ENCODE peak calls at places on chromosomes 13 and 19, in seven cellular contexts. One of them, this sample, is unnamed.

GRCh38 chr13:87093399-87093798 is 577.8 kb upstream of the SLITRK5 start:
- DNase-seq in astrocyte: peak; percentile 8
- DNase-seq in heart left ventricle: no peak
- DNase-seq in IMR-90: peak; percentile 75
- DNase-seq in BE2C: no peak
- DNase-seq in cardiac muscle cell: no peak
- DNase-seq in A549: no peak
- DNase-seq in this sample: no peak

GRCh38 chr13:113853518-113854237 is 10.2 kb downstream of the GAS6 start:
- DNase-seq in astrocyte: no peak
- DNase-seq in heart left ventricle: peak; percentile 65
- DNase-seq in IMR-90: peak; percentile 44
- DNase-seq in BE2C: no peak
- DNase-seq in cardiac muscle cell: peak; percentile 35
- DNase-seq in A549: no peak
- DNase-seq in this sample: no peak

GRCh38 chr19:13060233-13060963 is 42.3 kb downstream of the LYL1 start:
- DNase-seq in astrocyte: no peak
- DNase-seq in heart left ventricle: peak; percentile 66
- DNase-seq in IMR-90: no peak
- DNase-seq in BE2C: no peak
- DNase-seq in cardiac muscle cell: peak; percentile 58
- DNase-seq in A549: no peak
- DNase-seq in this sample: no peak

GRCh38 chr19:28292822-28293500 is 920.0 kb downstream of the UQCRFS1 start:
- DNase-seq in astrocyte: no peak
- DNase-seq in heart left ventricle: no peak
- DNase-seq in IMR-90: no peak
- DNase-seq in BE2C: no peak
- DNase-seq in cardiac muscle cell: no peak
- DNase-seq in A549: no peak
- DNase-seq in this sample: no peak

GRCh38 chr19:54017266-54017665 is 25.8 kb downstream of the CACNG6 start:
- DNase-seq in astrocyte: peak; percentile 54
- DNase-seq in heart left ventricle: no peak
- DNase-seq in IMR-90: peak; percentile 31
- DNase-seq in BE2C: no peak
- DNase-seq in cardiac muscle cell: peak; percentile 94
- DNase-seq in A549: peak; percentile 88
- DNase-seq in this sample: no peak

GRCh38 chr19:15138427-15138826 is 31.2 kb downstream of the SYDE1 start:
- DNase-seq in astrocyte: no peak
- DNase-seq in heart left ventricle: no peak
- DNase-seq in IMR-90: peak; percentile 58
- DNase-seq in BE2C: no peak
- DNase-seq in cardiac muscle cell: no peak
- DNase-seq in A549: no peak
- DNase-seq in this sample: no peak

GRCh38 chr13:84118845-84119409 is 236.7 kb upstream of the SLITRK1 start:
- DNase-seq in astrocyte: no peak
- DNase-seq in heart left ventricle: no peak
- DNase-seq in IMR-90: no peak
- DNase-seq in BE2C: no peak
- DNase-seq in cardiac muscle cell: peak; percentile 4
- DNase-seq in A549: no peak
- DNase-seq in this sample: no peak

GRCh38 chr13:77500094-77500493 is 35.4 kb upstream of the SCEL start:
- DNase-seq in astrocyte: peak; percentile 3
- DNase-seq in heart left ventricle: no peak
- DNase-seq in IMR-90: no peak
- DNase-seq in BE2C: no peak
- DNase-seq in cardiac muscle cell: no peak
- DNase-seq in A549: no peak
- DNase-seq in this sample: no peak

GRCh38 chr19:38204096-38204495 is 19.9 kb downstream of the DPF1 start:
- DNase-seq in astrocyte: no peak
- DNase-seq in heart left ventricle: no peak
- DNase-seq in IMR-90: no peak
- DNase-seq in BE2C: no peak
- DNase-seq in cardiac muscle cell: no peak
- DNase-seq in A549: no peak
- DNase-seq in this sample: no peak

GRCh38 chr13:98348476-98348875 is 171.4 kb upstream of the RNF113B start:
- DNase-seq in astrocyte: no peak
- DNase-seq in heart left ventricle: no peak
- DNase-seq in IMR-90: no peak
- DNase-seq in BE2C: no peak
- DNase-seq in cardiac muscle cell: no peak
- DNase-seq in A549: no peak
- DNase-seq in this sample: no peak

GRCh38 chr19:6340493-6341201 is 7.2 kb upstream of the ACER1 start:
- DNase-seq in astrocyte: no peak
- DNase-seq in heart left ventricle: no peak
- DNase-seq in IMR-90: no peak
- DNase-seq in BE2C: no peak
- DNase-seq in cardiac muscle cell: no peak
- DNase-seq in A549: no peak
- DNase-seq in this sample: peak; percentile 16

GRCh38 chr13:43924549-43925245 is 45.0 kb downstream of the LACC1 start:
- DNase-seq in astrocyte: no peak
- DNase-seq in heart left ventricle: no peak
- DNase-seq in IMR-90: no peak
- DNase-seq in BE2C: no peak
- DNase-seq in cardiac muscle cell: no peak
- DNase-seq in A549: no peak
- DNase-seq in this sample: no peak

GRCh38 chr19:13118424-13119193 is 545 bp downstream of the NACC1 start:
- DNase-seq in astrocyte: peak; percentile 30
- DNase-seq in heart left ventricle: peak; percentile 38
- DNase-seq in IMR-90: peak; percentile 31
- DNase-seq in BE2C: peak; percentile 59
- DNase-seq in cardiac muscle cell: peak; percentile 64
- DNase-seq in A549: peak; percentile 47
- DNase-seq in this sample: peak; percentile 81

GRCh38 chr19:4277051-4277700 is 1.9 kb upstream of the SHD start:
- DNase-seq in astrocyte: no peak
- DNase-seq in heart left ventricle: no peak
- DNase-seq in IMR-90: no peak
- DNase-seq in BE2C: peak; percentile 94
- DNase-seq in cardiac muscle cell: no peak
- DNase-seq in A549: no peak
- DNase-seq in this sample: no peak

GRCh38 chr19:50300814-50301606 is 28.2 kb downstream of the KCNC3 start:
- DNase-seq in astrocyte: peak; percentile 71
- DNase-seq in heart left ventricle: no peak
- DNase-seq in IMR-90: peak; percentile 79
- DNase-seq in BE2C: no peak
- DNase-seq in cardiac muscle cell: peak; percentile 70
- DNase-seq in A549: peak; percentile 81
- DNase-seq in this sample: no peak

GRCh38 chr19:51140441-51140840 is 1.7 kb upstream of the SIGLEC7 start:
- DNase-seq in astrocyte: no peak
- DNase-seq in heart left ventricle: no peak
- DNase-seq in IMR-90: no peak
- DNase-seq in BE2C: no peak
- DNase-seq in cardiac muscle cell: no peak
- DNase-seq in A549: no peak
- DNase-seq in this sample: no peak

GRCh38 chr13:20924758-20925394 is 22.3 kb upstream of the XPO4 start:
- DNase-seq in astrocyte: peak; percentile 63
- DNase-seq in heart left ventricle: peak; percentile 67
- DNase-seq in IMR-90: peak; percentile 84
- DNase-seq in BE2C: peak; percentile 91
- DNase-seq in cardiac muscle cell: peak; percentile 91
- DNase-seq in A549: peak; percentile 77
- DNase-seq in this sample: no peak

GRCh38 chr13:31891472-31891871 is 140.1 kb upstream of the FRY start:
- DNase-seq in astrocyte: no peak
- DNase-seq in heart left ventricle: no peak
- DNase-seq in IMR-90: no peak
- DNase-seq in BE2C: no peak
- DNase-seq in cardiac muscle cell: no peak
- DNase-seq in A549: no peak
- DNase-seq in this sample: no peak

GRCh38 chr19:41930322-41930722 is 2.1 kb upstream of the ERFL start:
- DNase-seq in astrocyte: no peak
- DNase-seq in heart left ventricle: no peak
- DNase-seq in IMR-90: no peak
- DNase-seq in BE2C: no peak
- DNase-seq in cardiac muscle cell: no peak
- DNase-seq in A549: no peak
- DNase-seq in this sample: no peak

GRCh38 chr19:17170538-17171297 is 44.4 kb upstream of the USE1 start:
- DNase-seq in astrocyte: no peak
- DNase-seq in heart left ventricle: no peak
- DNase-seq in IMR-90: no peak
- DNase-seq in BE2C: no peak
- DNase-seq in cardiac muscle cell: no peak
- DNase-seq in A549: no peak
- DNase-seq in this sample: no peak

GRCh38 chr13:25776722-25777121 is 275.1 kb downstream of the SHISA2 start:
- DNase-seq in astrocyte: no peak
- DNase-seq in heart left ventricle: no peak
- DNase-seq in IMR-90: no peak
- DNase-seq in BE2C: no peak
- DNase-seq in cardiac muscle cell: no peak
- DNase-seq in A549: no peak
- DNase-seq in this sample: no peak

GRCh38 chr19:10756791-10757190 is 38.9 kb downstream of the DNM2 start:
- DNase-seq in astrocyte: no peak
- DNase-seq in heart left ventricle: no peak
- DNase-seq in IMR-90: no peak
- DNase-seq in BE2C: no peak
- DNase-seq in cardiac muscle cell: no peak
- DNase-seq in A549: no peak
- DNase-seq in this sample: no peak
- H3K4me1 ChIP-seq in astrocyte: peaks cover 6% of the 10 kb centered on the region
- H3K4me1 ChIP-seq in heart left ventricle: peaks cover 68% of the 10 kb centered on the region
- H3K4me1 ChIP-seq in IMR-90: no peaks in the 10 kb centered on the region
- H3K4me1 ChIP-seq in BE2C: peaks cover 9% of the 10 kb centered on the region
- H3K4me1 ChIP-seq in cardiac muscle cell: no peaks in the 10 kb centered on the region
- H3K4me1 ChIP-seq in A549: peaks cover 24% of the 10 kb centered on the region
- H3K4me1 ChIP-seq in this sample: peaks cover 9% of the 10 kb centered on the region

GRCh38 chr13:53201454-53202225 is 173.0 kb downstream of the OLFM4 start:
- DNase-seq in astrocyte: no peak
- DNase-seq in heart left ventricle: no peak
- DNase-seq in IMR-90: no peak
- DNase-seq in BE2C: peak; percentile 58
- DNase-seq in cardiac muscle cell: peak; percentile 7
- DNase-seq in A549: no peak
- DNase-seq in this sample: peak; percentile 79
- TF ChIP-seq CTCF in astrocyte: peak; percentile 3
- TF ChIP-seq CTCF in heart left ventricle: peak; percentile 14
- TF ChIP-seq CTCF in IMR-90: no peak
- TF ChIP-seq CTCF in BE2C: peak; percentile 38
- TF ChIP-seq CTCF in cardiac muscle cell: peak; percentile 38
- TF ChIP-seq CTCF in A549: no peak
- TF ChIP-seq CTCF in this sample: no peak

DNA sequence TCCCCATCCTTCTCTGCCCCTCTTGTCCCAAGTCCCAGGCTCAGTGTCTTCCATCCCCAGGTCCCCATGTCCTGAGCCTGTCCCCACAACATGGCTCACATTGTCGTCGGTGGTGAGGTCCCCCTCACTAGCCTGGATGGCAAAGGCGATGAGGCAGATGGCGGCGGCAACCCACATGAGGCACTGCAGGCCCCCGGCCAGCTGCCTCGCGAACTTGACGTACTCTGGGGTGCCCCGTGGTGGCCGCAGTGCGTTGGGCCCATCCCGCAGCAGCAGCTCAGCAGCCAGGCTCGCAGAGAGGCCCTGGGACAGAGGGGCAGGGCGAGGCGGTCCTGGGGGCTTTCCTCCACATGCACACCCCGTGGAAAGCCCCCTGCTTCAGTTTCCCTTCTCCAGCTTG is 1.1 kb downstream of the ATP4A start:
- DNase-seq in astrocyte: no peak
- DNase-seq in heart left ventricle: no peak
- DNase-seq in IMR-90: no peak
- DNase-seq in BE2C: no peak
- DNase-seq in cardiac muscle cell: no peak
- DNase-seq in A549: no peak
- DNase-seq in this sample: no peak
- H3K4me1 ChIP-seq in astrocyte: peaks cover 2% of the 10 kb centered on the region
- H3K4me1 ChIP-seq in heart left ventricle: peaks cover 6% of the 10 kb centered on the region
- H3K4me1 ChIP-seq in IMR-90: no peaks in the 10 kb centered on the region
- H3K4me1 ChIP-seq in BE2C: no peaks in the 10 kb centered on the region
- H3K4me1 ChIP-seq in cardiac muscle cell: no peaks in the 10 kb centered on the region
- H3K4me1 ChIP-seq in A549: peaks cover 6% of the 10 kb centered on the region
- H3K4me1 ChIP-seq in this sample: no peaks in the 10 kb centered on the region

GRCh38 chr13:80251403-80251802 is 89.5 kb downstream of the SPRY2 start:
- DNase-seq in astrocyte: peak; percentile 62
- DNase-seq in heart left ventricle: peak; percentile 7
- DNase-seq in IMR-90: peak; percentile 60
- DNase-seq in BE2C: peak; percentile 37
- DNase-seq in cardiac muscle cell: peak; percentile 60
- DNase-seq in A549: peak; percentile 14
- DNase-seq in this sample: no peak
- TF ChIP-seq CTCF in astrocyte: no peak
- TF ChIP-seq CTCF in heart left ventricle: no peak
- TF ChIP-seq CTCF in IMR-90: no peak
- TF ChIP-seq CTCF in BE2C: peak; percentile 19
- TF ChIP-seq CTCF in cardiac muscle cell: no peak
- TF ChIP-seq CTCF in A549: no peak
- TF ChIP-seq CTCF in this sample: no peak